ENCODE peak calls at places on chromosome 9, in eight cellular contexts. P, O, W, H, M, D, U and J are unnamed samples.

GRCh38 chr9:95129651-95130291 is 187.7 kb downstream of the FANCC start:
- DNase-seq in W (no peak), P (no peak), M (no peak), D (no peak), H (no peak), O (no peak), U (no peak), J (no peak)

GRCh38 chr9:131499254-131499653 is 3.5 kb upstream of the POMT1 start:
- DNase-seq in M (no peak), D (no peak), P (no peak), O (no peak), H (no peak), W (no peak), U (no peak), J (no peak)

GRCh38 chr9:123615381-123615780 is 259.4 kb downstream of the CRB2 start:
- DNase-seq in P (no peak), O (no peak), U (no peak), W (no peak), D (no peak), M (no peak), H (no peak), J (no peak)

GRCh38 chr9:85067792-85068191 is 398.3 kb downstream of the NTRK2 start:
- DNase-seq in M (no peak), P (no peak), D (no peak), H (no peak), U (no peak), W (no peak), O (no peak), J (peak)

GRCh38 chr9:133351908-133352634 is 4.1 kb downstream of the RPL7A start:
- DNase-seq in M (no peak), O (peak), W (no peak), H (no peak), D (peak), U (no peak), P (no peak), J (no peak)

GRCh38 chr9:115237383-115238087 is 119.6 kb upstream of the TNC start:
- DNase-seq in P (peak), M (no peak), W (peak), O (no peak), H (no peak), D (no peak), U (no peak), J (no peak)

GRCh38 chr9:125603478-125604021 is 103.5 kb downstream of the MAPKAP1 start:
- DNase-seq in D (no peak), H (no peak), O (no peak), M (no peak), P (no peak), W (no peak), U (no peak), J (no peak)

GRCh38 chr9:81868145-81868544 is 60.1 kb upstream of the SPATA31D4 start:
- DNase-seq in U (no peak), P (no peak), O (no peak), W (no peak), M (no peak), D (no peak), H (no peak), J (no peak)

GRCh38 chr9:100064872-100065581 is 33.8 kb downstream of the ERP44 start:
- DNase-seq in O (no peak), D (no peak), M (no peak), H (no peak), U (no peak), P (no peak), W (no peak), J (no peak)

GRCh38 chr9:126327016-126327749 is 554 bp downstream of the MVB12B start:
- DNase-seq in D (peak), M (no peak), H (no peak), P (peak), U (peak), O (no peak), W (peak), J (peak)

GRCh38 chr9:26856413-26857032 is 36.1 kb downstream of the CAAP1 start:
- DNase-seq in P (no peak), H (peak), U (no peak), W (no peak), M (peak), O (peak), D (peak), J (no peak)

GRCh38 chr9:98967680-98968079 is 24.0 kb downstream of the COL15A1 start:
- DNase-seq in D (no peak), H (no peak), O (no peak), U (no peak), P (no peak), W (no peak), M (no peak), J (no peak)

GRCh38 chr9:74985041-74985440 is 32.3 kb upstream of the C9orf40 start:
- DNase-seq in D (no peak), M (no peak), W (no peak), O (no peak), U (no peak), P (no peak), H (no peak), J (no peak)

GRCh38 chr9:81382281-81382680 is 307.1 kb downstream of the TLE1 start:
- DNase-seq in O (no peak), M (no peak), W (no peak), U (no peak), P (no peak), D (no peak), H (no peak), J (no peak)

GRCh38 chr9:127568971-127569818 is 42.9 kb upstream of the STXBP1 start:
- DNase-seq in W (peak), U (peak), H (no peak), M (peak), P (peak), D (no peak), O (peak), J (peak)
- TF ChIP-seq POLR2A in W (peak), U (no peak), H (no peak), M (no peak), P (no peak), D (peak), O (peak), J (no peak)

DNA sequence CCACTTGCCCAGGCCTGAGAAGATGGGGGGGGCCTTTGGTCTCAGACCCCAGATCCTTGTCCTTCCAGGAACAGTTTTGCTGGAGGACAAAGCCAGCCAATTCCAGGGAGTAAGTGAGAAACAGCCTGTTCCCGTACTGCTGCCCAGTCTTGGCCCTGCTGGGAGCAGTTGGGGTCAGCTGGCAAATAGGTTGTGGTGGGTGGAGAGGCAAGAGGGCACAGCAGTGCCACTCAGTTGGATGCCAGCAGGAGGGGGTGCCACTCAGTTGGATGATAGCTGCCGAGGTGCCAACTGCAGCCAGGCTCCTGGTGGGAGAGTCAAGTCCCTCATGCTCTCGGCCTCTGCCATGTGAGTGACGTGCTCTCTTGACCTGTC is 136.9 kb downstream of the RGS3 start:
- DNase-seq in M (no peak), W (no peak), H (no peak), U (peak), P (no peak), D (no peak), O (no peak), J (no peak)
- TF ChIP-seq POLR2A in M (no peak), W (no peak), H (no peak), U (no peak), P (no peak), D (no peak), O (no peak), J (no peak)

DNA sequence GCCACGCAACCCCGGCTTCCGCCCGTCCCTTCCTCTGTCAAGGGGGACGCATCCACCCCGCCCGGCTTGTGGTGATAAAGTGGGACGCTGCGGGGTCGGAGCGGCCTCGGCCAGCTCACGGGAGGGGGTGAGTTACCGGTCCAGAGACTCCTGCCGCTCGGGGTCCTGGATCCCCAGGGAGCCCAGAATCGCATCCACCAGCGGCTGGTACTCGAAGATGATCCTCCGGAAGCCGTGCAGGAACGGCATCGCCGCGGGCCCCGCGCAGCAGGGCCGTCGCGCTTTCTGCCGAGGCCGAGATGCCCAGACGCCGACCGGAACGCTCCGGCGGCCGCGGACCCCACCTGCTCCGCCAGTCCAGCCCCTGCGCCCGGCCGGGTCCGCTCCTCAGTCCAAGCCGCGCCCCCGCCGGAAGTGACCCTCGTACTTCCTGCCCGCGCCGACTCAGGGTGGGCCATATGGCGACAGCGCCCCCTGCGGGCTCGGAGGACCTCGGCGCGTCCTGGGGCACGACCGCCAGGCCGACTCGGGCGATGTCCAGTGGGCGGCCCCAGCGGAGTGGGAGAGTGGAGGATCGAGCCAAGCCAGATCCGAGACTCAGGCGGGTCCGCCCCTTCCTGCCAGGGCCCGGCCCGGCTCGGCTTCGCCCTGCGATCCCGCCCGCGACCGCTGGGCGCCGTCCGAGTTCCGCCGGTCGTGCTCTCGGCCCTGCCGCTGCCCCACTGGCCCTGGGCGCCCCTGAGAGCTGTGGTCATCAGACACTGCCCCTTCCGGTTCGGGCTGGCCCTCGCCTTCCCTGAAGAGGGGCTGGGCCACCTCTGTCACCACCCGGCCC is at the start of gene ASB6:
- DNase-seq in M (peak), P (peak), O (peak), U (peak), W (peak), H (peak), D (peak), J (peak)
- TF ChIP-seq POLR2A in M (peak), P (no peak), O (peak), U (peak), W (peak), H (peak), D (peak), J (peak)

GRCh38 chr9:106334081-106334480 is 528.9 kb upstream of the ZNF462 start:
- DNase-seq in H (no peak), W (no peak), O (no peak), U (no peak), M (no peak), D (no peak), P (no peak), J (no peak)

DNA sequence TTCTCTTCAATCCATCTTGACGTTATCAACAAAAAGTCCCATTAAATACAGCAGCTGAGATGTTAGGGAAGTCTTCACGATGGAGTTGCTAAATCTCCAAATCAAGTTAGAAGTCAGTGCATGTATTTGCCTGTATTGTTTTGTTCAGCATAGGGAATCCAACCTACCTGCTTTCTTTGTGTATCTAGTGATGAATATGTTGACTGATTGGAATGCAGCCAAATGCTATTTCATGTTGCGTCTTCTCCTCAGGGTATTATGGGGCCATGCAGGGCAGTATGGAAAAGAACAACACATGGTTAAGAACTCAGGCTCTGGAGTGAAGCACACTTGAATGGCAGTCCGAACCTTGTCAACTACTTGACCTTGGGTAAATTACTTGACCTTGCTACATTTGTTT is 529.5 kb upstream of the ZNF462 start:
- DNase-seq in M (no peak), W (no peak), H (no peak), U (no peak), O (no peak), D (no peak), P (no peak), J (no peak)
- TF ChIP-seq POLR2A in M (no peak), W (no peak), H (no peak), U (no peak), O (no peak), D (no peak), P (no peak), J (no peak)

GRCh38 chr9:121253162-121253561 is 14.8 kb upstream of the GSN start:
- DNase-seq in H (no peak), O (no peak), U (no peak), D (no peak), P (no peak), M (peak), W (no peak), J (no peak)

GRCh38 chr9:121253821-121254471 is 14.0 kb upstream of the GSN start:
- DNase-seq in O (no peak), D (no peak), W (no peak), U (no peak), H (no peak), M (no peak), P (peak), J (no peak)

GRCh38 chr9:121246821-121247511 is 21.0 kb upstream of the GSN start:
- DNase-seq in P (peak), U (no peak), M (peak), D (peak), H (no peak), W (peak), O (no peak), J (no peak)

GRCh38 chr9:121249563-121249962 is 18.4 kb upstream of the GSN start:
- DNase-seq in M (peak), H (peak), D (no peak), P (peak), U (peak), O (no peak), W (no peak), J (no peak)

DNA sequence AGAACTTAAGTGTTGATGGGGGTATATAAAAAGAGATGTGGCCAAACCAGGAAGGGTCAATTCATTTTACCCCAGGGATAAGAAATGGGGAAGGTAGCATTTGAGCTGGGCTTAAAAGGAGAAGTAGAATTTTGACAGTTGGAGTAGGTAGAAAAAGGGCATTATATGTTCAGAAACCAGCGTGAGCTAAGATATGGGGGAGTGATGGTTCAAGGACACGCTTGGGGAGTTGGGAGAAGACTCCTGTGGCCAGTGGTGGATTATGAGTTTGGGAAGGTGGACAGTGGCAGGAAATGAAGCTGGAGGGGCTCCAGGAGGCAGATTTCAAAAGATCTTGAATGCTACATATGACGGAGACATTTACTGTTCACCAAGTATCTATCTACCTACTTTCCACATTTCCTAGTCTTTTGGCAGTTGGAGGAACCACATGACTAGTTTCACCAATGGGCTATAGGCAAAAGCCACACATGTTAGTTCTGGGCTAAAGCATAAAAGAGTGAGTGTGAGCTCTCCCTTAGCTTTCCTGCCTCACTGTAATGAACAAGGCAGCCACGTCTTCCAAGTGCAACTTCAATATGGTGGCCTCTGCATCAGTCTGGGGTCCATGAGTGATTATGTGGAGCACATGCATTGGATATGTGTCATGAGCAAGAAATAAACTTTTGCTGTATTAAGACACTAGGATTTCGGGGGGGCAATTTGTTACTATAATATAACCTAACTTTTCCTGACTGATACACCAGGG is 15.7 kb upstream of the GSN start:
- DNase-seq in P (peak), D (no peak), H (no peak), M (no peak), U (no peak), O (no peak), W (no peak), J (no peak)
- TF ChIP-seq POLR2A in P (no peak), D (no peak), H (no peak), M (no peak), U (no peak), O (no peak), W (no peak), J (no peak)

DNA sequence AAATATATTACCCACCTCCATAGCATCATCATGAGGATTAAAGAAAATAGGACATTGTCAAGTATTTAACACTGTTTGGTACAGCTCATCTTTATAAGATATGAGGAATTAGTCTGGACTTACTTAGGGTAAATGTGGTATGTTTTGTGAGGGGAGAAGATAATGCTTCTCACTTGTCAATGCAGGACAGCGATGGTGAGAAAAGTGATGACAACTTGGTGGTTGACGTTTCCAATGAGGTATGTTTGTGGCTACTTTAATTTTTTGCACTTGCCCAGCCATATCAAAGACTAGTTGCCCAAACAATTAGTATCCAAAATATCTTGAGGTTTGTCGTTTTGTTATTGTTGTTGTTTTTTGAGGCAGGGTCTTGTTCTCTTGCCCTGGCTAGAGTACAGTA is 133.9 kb downstream of the TLE4 start:
- DNase-seq in W (no peak), M (no peak), P (no peak), U (no peak), H (no peak), O (no peak), D (no peak), J (no peak)
- TF ChIP-seq POLR2A in W (no peak), M (no peak), P (no peak), U (no peak), H (no peak), O (no peak), D (no peak), J (no peak)

GRCh38 chr9:69195019-69195418 is 20.9 kb downstream of the TJP2 start:
- DNase-seq in W (no peak), D (no peak), P (no peak), U (no peak), M (no peak), O (no peak), H (no peak), J (no peak)

GRCh38 chr9:69198526-69199250 is 24.6 kb downstream of the TJP2 start:
- DNase-seq in D (no peak), M (no peak), W (no peak), P (no peak), O (no peak), U (no peak), H (no peak), J (no peak)

GRCh38 chr9:69195681-69196080 is 21.6 kb downstream of the TJP2 start:
- DNase-seq in M (no peak), H (no peak), D (no peak), O (no peak), U (no peak), P (peak), W (no peak), J (no peak)

GRCh38 chr9:69200071-69200470 is 26.0 kb downstream of the TJP2 start:
- DNase-seq in W (no peak), U (no peak), M (peak), P (peak), D (peak), H (no peak), O (no peak), J (no peak)

DNA sequence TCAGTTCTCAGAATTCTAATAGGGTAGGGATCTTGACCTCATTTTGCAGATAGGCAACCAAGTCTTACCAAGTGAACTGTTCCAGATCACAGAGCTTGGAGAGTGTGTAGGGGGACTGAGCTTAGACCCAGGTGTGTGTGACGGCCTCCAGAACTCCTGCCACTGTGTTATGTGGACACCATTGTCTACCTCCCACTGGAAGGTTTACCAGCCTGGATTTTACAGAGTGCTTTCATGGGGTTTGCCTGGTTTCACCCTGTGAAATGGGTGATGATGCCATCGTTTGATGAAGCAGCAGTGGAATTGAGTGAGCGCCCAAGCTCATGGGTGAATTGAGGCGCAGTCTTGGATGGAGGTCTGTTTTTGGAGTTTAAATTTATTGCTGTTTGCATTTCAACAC is 23.6 kb downstream of the TJP2 start:
- DNase-seq in M (no peak), O (no peak), W (no peak), D (no peak), H (no peak), U (no peak), P (peak), J (no peak)
- TF ChIP-seq POLR2A in M (no peak), O (no peak), W (no peak), D (no peak), H (no peak), U (no peak), P (no peak), J (no peak)

DNA sequence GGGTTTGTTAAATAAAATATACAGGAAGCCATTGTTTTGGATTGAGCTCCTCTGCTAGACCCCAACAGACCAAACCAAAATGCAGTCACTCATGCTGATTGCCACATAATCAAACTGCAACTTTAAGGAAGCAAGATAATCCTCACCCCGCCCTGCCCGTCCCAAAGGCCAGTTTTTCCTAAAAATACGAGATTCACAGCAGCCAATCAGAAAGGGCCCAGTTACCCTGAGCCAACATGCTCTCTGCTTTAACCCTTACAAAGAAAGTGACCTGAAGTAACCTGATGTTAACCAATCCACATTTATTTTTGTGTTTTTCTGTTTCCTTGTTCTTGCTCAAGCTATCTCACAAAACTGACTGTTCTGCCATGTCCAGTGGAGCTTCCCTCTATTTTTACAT is 21.5 kb upstream of the RNF20 start:
- DNase-seq in M (no peak), D (no peak), U (no peak), P (peak), H (no peak), O (no peak), W (no peak), J (no peak)
- TF ChIP-seq POLR2A in M (no peak), D (no peak), U (no peak), P (no peak), H (no peak), O (no peak), W (no peak), J (no peak)

GRCh38 chr9:16453390-16453789 is 417.1 kb downstream of the BNC2 start:
- DNase-seq in P (no peak), O (no peak), U (no peak), M (no peak), D (no peak), W (no peak), H (no peak), J (no peak)
- TF ChIP-seq POLR2A in P (no peak), O (no peak), U (no peak), M (no peak), D (no peak), W (no peak), H (no peak), J (no peak)